ENCODE peak calls at places on chromosomes 11 and 22, in eight cellular contexts. P is HFF-Myc, A is HCT116, U is astrocyte of the spinal cord, O is sigmoid colon, X is SK-N-SH, S is kidney epithelial cell, C is lower lobe of right lung. V is an unnamed sample.

GRCh38 chr11:84313830-84314359 is 1027.7 kb upstream of the CCDC90B start:
- DNase-seq in P (no peak), A (no peak), U (no peak), O (no peak), X (no peak), S (no peak), C (no peak), V (no peak)

GRCh38 chr22:46058591-46059519 is 81.9 kb upstream of the WNT7B start:
- DNase-seq in P (no peak), A (no peak), U (peak; percentile 18), O (peak; percentile 68), X (peak; percentile 59), S (no peak), C (peak; percentile 48), V (no peak)

GRCh38 chr11:33376331-33377099 is 119.3 kb downstream of the HIPK3 start:
- DNase-seq in P (no peak), A (no peak), U (no peak), O (no peak), X (peak; percentile 85), S (no peak), C (no peak), V (peak; percentile 62)

GRCh38 chr11:117872962-117873827 is 3.3 kb downstream of the FXYD6 start:
- DNase-seq in P (no peak), A (no peak), U (no peak), O (no peak), X (no peak), S (no peak), C (no peak), V (no peak)

GRCh38 chr11:122342089-122342749 is 226.2 kb upstream of the BLID start:
- DNase-seq in P (no peak), A (peak; percentile 27), U (no peak), O (no peak), X (no peak), S (no peak), C (no peak), V (no peak)

GRCh38 chr11:88398372-88399140 is 61.0 kb upstream of the CTSC start:
- DNase-seq in P (peak; percentile 38), A (peak; percentile 12), U (peak; percentile 49), O (no peak), X (no peak), S (peak; percentile 31), C (no peak), V (no peak)

GRCh38 chr11:1561266-1561665 is 10.8 kb downstream of the DUSP8 start:
- DNase-seq in P (no peak), A (no peak), U (no peak), O (no peak), X (peak; percentile 16), S (no peak), C (peak; percentile 29), V (no peak)

GRCh38 chr11:72306186-72306585 is 62.2 kb upstream of the PHOX2A start:
- DNase-seq in P (no peak), A (no peak), U (peak; percentile 22), O (no peak), X (no peak), S (no peak), C (no peak), V (no peak)

GRCh38 chr11:17692006-17692405 is 27.4 kb upstream of the MYOD1 start:
- DNase-seq in P (no peak), A (no peak), U (no peak), O (no peak), X (no peak), S (no peak), C (no peak), V (no peak)

DNA sequence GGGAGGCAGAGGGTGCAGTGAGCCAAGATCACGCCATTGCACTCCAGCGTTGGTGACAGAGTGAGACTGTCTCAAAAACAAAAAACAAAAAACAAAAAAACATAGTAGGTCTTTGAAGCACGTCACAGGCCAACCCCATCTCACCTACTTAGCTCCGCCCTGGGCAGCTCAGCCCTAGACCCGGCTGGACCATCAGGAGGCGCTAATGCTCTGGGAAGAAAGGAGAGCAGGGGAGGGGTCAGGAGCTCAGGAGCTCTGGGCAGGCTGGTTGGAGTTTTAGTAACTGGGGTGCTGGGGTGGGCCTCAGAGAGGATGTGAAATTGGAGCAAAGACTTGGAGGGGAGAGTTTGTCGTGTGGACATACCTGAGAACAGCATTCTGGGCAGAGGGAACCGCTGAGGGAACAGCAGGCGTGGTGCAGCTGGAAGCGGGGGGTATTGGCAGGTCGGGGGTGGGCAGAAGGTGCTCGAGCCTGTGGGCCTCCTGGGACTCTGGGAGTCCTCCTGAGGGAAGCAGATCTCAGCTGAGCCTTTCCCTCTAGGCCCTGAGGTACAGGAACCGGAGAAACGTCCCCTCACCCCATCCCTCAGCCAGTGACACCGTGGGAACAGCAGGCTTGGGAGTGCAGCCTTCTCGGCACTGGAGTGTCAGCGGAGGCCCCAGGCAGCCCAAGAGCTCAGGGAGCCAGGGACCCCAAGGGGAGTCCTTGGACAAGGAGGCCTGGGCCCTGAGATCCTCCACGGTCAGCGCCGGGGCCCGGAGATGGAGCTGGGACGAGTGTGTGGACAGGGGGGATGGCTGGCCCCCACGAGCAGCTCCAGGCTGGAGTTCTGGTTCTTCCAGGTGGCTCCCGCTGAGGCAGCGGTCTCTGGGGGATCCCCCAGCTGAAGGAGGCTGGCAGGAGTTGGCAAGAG is 2.2 kb upstream of the RPS6KA4 start:
- DNase-seq in P (no peak), A (peak; percentile 80), U (peak; percentile 38), O (no peak), X (peak; percentile 83), S (no peak), C (no peak), V (peak; percentile 74)
- TF ChIP-seq CTCF in P (peak; percentile 54), A (peak; percentile 91), U (peak; percentile 60), O (no peak), X (peak; percentile 64), S (peak; percentile 46), C (peak; percentile 15), V (peak; percentile 45)

GRCh38 chr22:20116951-20117645 is at the start of gene TRMT2A:
- DNase-seq in P (peak; percentile 91), A (peak; percentile 97), U (peak; percentile 99), O (peak; percentile 99), X (peak; percentile 99), S (peak; percentile 75), C (peak; percentile 99), V (peak; percentile 97)
- TF ChIP-seq CTCF in P (no peak), A (no peak), U (no peak), O (no peak), X (peak; percentile 23), S (no peak), C (peak; percentile 32), V (no peak)

GRCh38 chr22:22508274-22509176 is at the start of gene ZNF280B:
- DNase-seq in P (peak; percentile 33), A (peak; percentile 81), U (peak; percentile 87), O (peak; percentile 72), X (peak; percentile 94), S (peak; percentile 25), C (peak; percentile 76), V (peak; percentile 84)
- TF ChIP-seq CTCF in P (peak; percentile 80), A (peak; percentile 74), U (peak; percentile 77), O (no peak), X (peak; percentile 75), S (peak; percentile 71), C (peak; percentile 40), V (peak; percentile 59)

DNA sequence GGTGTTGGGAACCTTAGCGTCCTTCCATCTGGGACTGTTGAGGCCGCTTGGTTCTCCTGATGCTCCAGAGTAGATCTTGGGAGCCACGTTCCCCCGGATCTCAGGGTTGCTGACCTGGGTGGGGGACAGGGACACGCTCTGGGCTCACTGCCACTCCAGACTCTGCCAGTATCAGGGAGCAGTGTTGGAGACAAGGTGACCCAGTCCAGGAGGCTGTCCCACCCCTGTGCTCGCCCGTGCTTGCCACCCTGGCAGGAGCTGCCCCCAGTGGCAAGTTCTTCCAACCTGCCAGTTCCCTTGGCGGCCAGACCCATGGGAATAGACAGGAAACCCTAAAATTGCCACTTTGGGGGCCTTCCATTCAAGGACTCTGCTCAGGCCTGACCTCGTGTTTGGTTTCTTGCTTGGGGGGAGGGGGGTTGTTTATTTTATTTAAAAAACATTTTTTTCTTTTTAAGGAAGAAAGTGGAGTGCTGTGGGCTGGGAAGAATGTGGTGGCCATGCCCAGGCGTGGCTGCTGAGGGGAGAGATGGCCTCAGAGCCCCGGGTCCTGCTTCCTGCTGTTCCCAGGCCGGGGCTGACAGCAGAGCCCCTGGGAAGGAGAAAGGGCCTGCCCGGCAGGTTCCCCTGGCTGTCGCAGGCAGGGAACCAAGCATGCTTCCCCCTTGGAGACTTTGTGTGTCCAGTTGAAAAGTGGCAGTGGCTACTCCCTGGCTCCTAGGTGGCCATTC is 7.2 kb downstream of the GRK2 start:
- DNase-seq in P (no peak), A (no peak), U (no peak), O (peak; percentile 67), X (no peak), S (no peak), C (no peak), V (no peak)
- TF ChIP-seq CTCF in P (no peak), A (no peak), U (no peak), O (no peak), X (no peak), S (no peak), C (no peak), V (no peak)

DNA sequence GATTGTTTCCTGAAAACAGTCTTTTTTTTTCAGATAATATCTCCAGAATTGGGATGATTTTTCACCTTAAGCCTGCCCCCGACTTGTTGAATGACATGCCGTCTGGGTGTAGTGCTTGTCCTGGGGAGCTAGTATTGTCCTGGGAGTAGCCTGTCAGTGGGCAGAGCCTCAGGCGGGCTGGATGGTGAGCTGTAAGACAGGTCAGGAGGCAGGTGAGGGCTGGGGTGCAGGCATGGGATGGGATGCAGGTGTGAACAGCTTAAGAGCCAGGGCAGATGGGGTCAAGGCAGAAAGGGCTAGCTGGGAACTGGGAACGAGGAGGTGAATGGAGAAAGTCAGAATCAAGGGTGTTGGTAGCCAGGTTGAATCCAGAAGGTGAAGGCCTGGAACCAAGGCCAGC is 200.2 kb downstream of the CSNK2A3 start:
- DNase-seq in P (no peak), A (no peak), U (no peak), O (no peak), X (no peak), S (no peak), C (no peak), V (no peak)
- TF ChIP-seq CTCF in P (no peak), A (no peak), U (no peak), O (no peak), X (no peak), S (no peak), C (no peak), V (no peak)

GRCh38 chr11:106224172-106224571 is 146.7 kb downstream of the AASDHPPT start:
- DNase-seq in P (no peak), A (no peak), U (no peak), O (no peak), X (no peak), S (no peak), C (no peak), V (no peak)
- TF ChIP-seq CTCF in P (no peak), A (no peak), U (no peak), O (no peak), X (no peak), S (no peak), C (no peak), V (no peak)

DNA sequence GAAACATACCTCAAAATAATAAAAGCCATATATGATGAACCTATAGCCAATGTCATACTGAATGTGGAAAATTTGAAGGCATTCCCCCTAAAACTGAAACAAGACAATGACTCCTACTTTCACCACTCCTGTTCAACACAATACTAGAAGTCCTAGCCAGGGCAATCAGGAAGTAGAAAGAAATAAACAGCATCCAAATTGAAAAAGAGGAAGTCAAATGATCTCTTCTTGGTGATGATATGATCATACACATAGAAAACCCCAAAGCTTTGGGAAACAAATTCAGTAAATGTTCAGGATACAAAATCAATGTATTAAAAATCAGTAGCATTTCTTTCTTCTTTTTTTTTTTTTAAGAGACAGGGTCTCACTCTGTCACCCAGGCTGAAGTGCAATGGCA is 109.9 kb downstream of the DLG2 start:
- DNase-seq in P (no peak), A (no peak), U (no peak), O (no peak), X (no peak), S (no peak), C (no peak), V (no peak)
- TF ChIP-seq CTCF in P (no peak), A (no peak), U (no peak), O (no peak), X (no peak), S (no peak), C (no peak), V (no peak)